ENCODE peak calls at places on chromosomes 3 and 15, in nine cellular contexts. One of them, this sample, is unnamed.

GRCh38 chr15:98738689-98739411 is 90.5 kb downstream of the IGF1R start:
- DNase-seq in stomach: no peak
- DNase-seq in KG1: no peak
- DNase-seq in mucosa of gallbladder: no peak
- DNase-seq in coronary artery: no peak
- DNase-seq in brain microvascular endothelial cell: no peak
- DNase-seq in NCI-H2081: no peak
- DNase-seq in T-helper 2 cell: no peak
- DNase-seq in NCI-H1092: no peak
- DNase-seq in this sample: no peak

GRCh38 chr3:85760342-85760741 is 801.6 kb downstream of the CADM2 start:
- DNase-seq in KG1: no peak
- DNase-seq in coronary artery: no peak
- DNase-seq in stomach: no peak
- DNase-seq in NCI-H1092: no peak
- DNase-seq in mucosa of gallbladder: no peak
- DNase-seq in brain microvascular endothelial cell: no peak
- DNase-seq in T-helper 2 cell: no peak
- DNase-seq in NCI-H2081: no peak
- DNase-seq in this sample: no peak

GRCh38 chr3:94036909-94037507 is 8.6 kb upstream of the STX19 start:
- DNase-seq in T-helper 2 cell: no peak
- DNase-seq in mucosa of gallbladder: no peak
- DNase-seq in coronary artery: no peak
- DNase-seq in NCI-H1092: no peak
- DNase-seq in brain microvascular endothelial cell: peak
- DNase-seq in stomach: no peak
- DNase-seq in NCI-H2081: peak
- DNase-seq in KG1: no peak
- DNase-seq in this sample: peak

GRCh38 chr3:43365601-43366305 is 79.4 kb downstream of the SNRK start:
- DNase-seq in KG1: no peak
- DNase-seq in T-helper 2 cell: no peak
- DNase-seq in stomach: no peak
- DNase-seq in brain microvascular endothelial cell: no peak
- DNase-seq in coronary artery: no peak
- DNase-seq in NCI-H2081: no peak
- DNase-seq in NCI-H1092: no peak
- DNase-seq in mucosa of gallbladder: no peak
- DNase-seq in this sample: no peak

GRCh38 chr15:72319360-72319984 is 485 bp downstream of the CELF6 start:
- DNase-seq in stomach: peak
- DNase-seq in NCI-H2081: no peak
- DNase-seq in NCI-H1092: no peak
- DNase-seq in coronary artery: no peak
- DNase-seq in T-helper 2 cell: peak
- DNase-seq in mucosa of gallbladder: peak
- DNase-seq in brain microvascular endothelial cell: peak
- DNase-seq in KG1: no peak
- DNase-seq in this sample: peak

GRCh38 chr3:38545396-38545949 is 49.3 kb downstream of the EXOG start:
- DNase-seq in coronary artery: no peak
- DNase-seq in KG1: no peak
- DNase-seq in NCI-H1092: no peak
- DNase-seq in mucosa of gallbladder: no peak
- DNase-seq in T-helper 2 cell: no peak
- DNase-seq in NCI-H2081: no peak
- DNase-seq in brain microvascular endothelial cell: no peak
- DNase-seq in stomach: no peak
- DNase-seq in this sample: no peak

GRCh38 chr15:25670025-25670554 is 193.0 kb downstream of the ATP10A start:
- DNase-seq in T-helper 2 cell: no peak
- DNase-seq in stomach: no peak
- DNase-seq in NCI-H2081: peak
- DNase-seq in brain microvascular endothelial cell: peak
- DNase-seq in KG1: no peak
- DNase-seq in NCI-H1092: peak
- DNase-seq in mucosa of gallbladder: peak
- DNase-seq in coronary artery: peak
- DNase-seq in this sample: peak

GRCh38 chr15:63501256-63502089 is 2.9 kb upstream of the USP3 start:
- DNase-seq in T-helper 2 cell: peak
- DNase-seq in NCI-H2081: no peak
- DNase-seq in mucosa of gallbladder: peak
- DNase-seq in coronary artery: peak
- DNase-seq in NCI-H1092: peak
- DNase-seq in stomach: peak
- DNase-seq in brain microvascular endothelial cell: peak
- DNase-seq in KG1: no peak
- DNase-seq in this sample: peak

GRCh38 chr3:56556908-56557814 is at the start of gene CCDC66:
- DNase-seq in coronary artery: peak
- DNase-seq in NCI-H2081: peak
- DNase-seq in brain microvascular endothelial cell: peak
- DNase-seq in T-helper 2 cell: peak
- DNase-seq in mucosa of gallbladder: peak
- DNase-seq in NCI-H1092: peak
- DNase-seq in stomach: peak
- DNase-seq in KG1: peak
- DNase-seq in this sample: peak

GRCh38 chr15:33425149-33425548 is 114.4 kb downstream of the RYR3 start:
- DNase-seq in NCI-H1092: no peak
- DNase-seq in KG1: no peak
- DNase-seq in NCI-H2081: no peak
- DNase-seq in T-helper 2 cell: no peak
- DNase-seq in coronary artery: no peak
- DNase-seq in stomach: no peak
- DNase-seq in brain microvascular endothelial cell: no peak
- DNase-seq in mucosa of gallbladder: no peak
- DNase-seq in this sample: peak

GRCh38 chr3:47868306-47868705 is 65.4 kb downstream of the DHX30 start:
- DNase-seq in NCI-H1092: no peak
- DNase-seq in coronary artery: peak
- DNase-seq in stomach: peak
- DNase-seq in brain microvascular endothelial cell: no peak
- DNase-seq in T-helper 2 cell: no peak
- DNase-seq in NCI-H2081: no peak
- DNase-seq in KG1: no peak
- DNase-seq in mucosa of gallbladder: no peak
- DNase-seq in this sample: no peak

GRCh38 chr3:122789585-122790273 is 3.9 kb downstream of the HSPBAP1 start:
- DNase-seq in T-helper 2 cell: no peak
- DNase-seq in stomach: no peak
- DNase-seq in brain microvascular endothelial cell: no peak
- DNase-seq in NCI-H2081: no peak
- DNase-seq in NCI-H1092: no peak
- DNase-seq in KG1: no peak
- DNase-seq in coronary artery: no peak
- DNase-seq in mucosa of gallbladder: no peak
- DNase-seq in this sample: no peak

GRCh38 chr3:27095588-27096222 is 273.5 kb downstream of the NEK10 start:
- DNase-seq in mucosa of gallbladder: no peak
- DNase-seq in NCI-H1092: no peak
- DNase-seq in KG1: peak
- DNase-seq in T-helper 2 cell: no peak
- DNase-seq in brain microvascular endothelial cell: no peak
- DNase-seq in stomach: no peak
- DNase-seq in coronary artery: no peak
- DNase-seq in NCI-H2081: no peak
- DNase-seq in this sample: no peak

GRCh38 chr15:99361541-99362185 is 110.4 kb downstream of the LRRC28 start:
- DNase-seq in coronary artery: no peak
- DNase-seq in KG1: no peak
- DNase-seq in T-helper 2 cell: no peak
- DNase-seq in NCI-H2081: no peak
- DNase-seq in mucosa of gallbladder: no peak
- DNase-seq in NCI-H1092: no peak
- DNase-seq in stomach: no peak
- DNase-seq in brain microvascular endothelial cell: peak
- DNase-seq in this sample: peak

GRCh38 chr3:141074529-141074928 is 23.4 kb downstream of the SPSB4 start:
- DNase-seq in NCI-H2081: no peak
- DNase-seq in stomach: no peak
- DNase-seq in brain microvascular endothelial cell: no peak
- DNase-seq in mucosa of gallbladder: no peak
- DNase-seq in coronary artery: no peak
- DNase-seq in NCI-H1092: no peak
- DNase-seq in KG1: no peak
- DNase-seq in T-helper 2 cell: no peak
- DNase-seq in this sample: no peak

GRCh38 chr15:67010898-67011619 is 54.3 kb upstream of the SMAD3 start:
- DNase-seq in KG1: no peak
- DNase-seq in coronary artery: no peak
- DNase-seq in T-helper 2 cell: no peak
- DNase-seq in NCI-H1092: no peak
- DNase-seq in mucosa of gallbladder: no peak
- DNase-seq in brain microvascular endothelial cell: peak
- DNase-seq in stomach: no peak
- DNase-seq in NCI-H2081: no peak
- DNase-seq in this sample: peak

GRCh38 chr3:171351676-171352075 is 108.5 kb downstream of the TNIK start:
- DNase-seq in KG1: no peak
- DNase-seq in coronary artery: no peak
- DNase-seq in mucosa of gallbladder: no peak
- DNase-seq in T-helper 2 cell: no peak
- DNase-seq in NCI-H2081: no peak
- DNase-seq in stomach: no peak
- DNase-seq in brain microvascular endothelial cell: peak
- DNase-seq in NCI-H1092: no peak
- DNase-seq in this sample: peak

GRCh38 chr3:128784228-128784627 is 58.2 kb downstream of the RAB7A start:
- DNase-seq in KG1: no peak
- DNase-seq in coronary artery: no peak
- DNase-seq in mucosa of gallbladder: no peak
- DNase-seq in T-helper 2 cell: peak
- DNase-seq in stomach: no peak
- DNase-seq in NCI-H1092: no peak
- DNase-seq in brain microvascular endothelial cell: no peak
- DNase-seq in NCI-H2081: no peak
- DNase-seq in this sample: no peak

GRCh38 chr3:71891483-71891882 is 106.5 kb upstream of the PROK2 start:
- DNase-seq in T-helper 2 cell: no peak
- DNase-seq in KG1: no peak
- DNase-seq in mucosa of gallbladder: no peak
- DNase-seq in NCI-H2081: no peak
- DNase-seq in brain microvascular endothelial cell: no peak
- DNase-seq in stomach: no peak
- DNase-seq in NCI-H1092: no peak
- DNase-seq in coronary artery: no peak
- DNase-seq in this sample: no peak

GRCh38 chr15:85973584-85974347 is 105.9 kb upstream of the AGBL1 start:
- DNase-seq in T-helper 2 cell: no peak
- DNase-seq in mucosa of gallbladder: no peak
- DNase-seq in coronary artery: no peak
- DNase-seq in NCI-H2081: no peak
- DNase-seq in brain microvascular endothelial cell: no peak
- DNase-seq in KG1: no peak
- DNase-seq in stomach: no peak
- DNase-seq in NCI-H1092: no peak
- DNase-seq in this sample: no peak

GRCh38 chr3:172106989-172107388 is 67.6 kb downstream of the FNDC3B start:
- DNase-seq in brain microvascular endothelial cell: no peak
- DNase-seq in T-helper 2 cell: peak
- DNase-seq in KG1: peak
- DNase-seq in mucosa of gallbladder: peak
- DNase-seq in coronary artery: no peak
- DNase-seq in stomach: peak
- DNase-seq in NCI-H1092: no peak
- DNase-seq in NCI-H2081: no peak
- DNase-seq in this sample: no peak

GRCh38 chr3:150265305-150265704 is 142.8 kb upstream of the TSC22D2 start:
- DNase-seq in NCI-H2081: no peak
- DNase-seq in brain microvascular endothelial cell: no peak
- DNase-seq in stomach: no peak
- DNase-seq in NCI-H1092: no peak
- DNase-seq in KG1: no peak
- DNase-seq in T-helper 2 cell: no peak
- DNase-seq in coronary artery: no peak
- DNase-seq in mucosa of gallbladder: no peak
- DNase-seq in this sample: no peak

GRCh38 chr15:62962101-62962995 is 80.2 kb upstream of the TPM1 start:
- DNase-seq in NCI-H1092: no peak
- DNase-seq in stomach: no peak
- DNase-seq in brain microvascular endothelial cell: no peak
- DNase-seq in KG1: no peak
- DNase-seq in NCI-H2081: no peak
- DNase-seq in mucosa of gallbladder: no peak
- DNase-seq in coronary artery: no peak
- DNase-seq in T-helper 2 cell: no peak
- DNase-seq in this sample: no peak

GRCh38 chr3:197465996-197466549 is 89.7 kb downstream of the BDH1 start:
- DNase-seq in KG1: no peak
- DNase-seq in T-helper 2 cell: no peak
- DNase-seq in stomach: peak
- DNase-seq in NCI-H1092: no peak
- DNase-seq in mucosa of gallbladder: no peak
- DNase-seq in NCI-H2081: no peak
- DNase-seq in coronary artery: no peak
- DNase-seq in brain microvascular endothelial cell: peak
- DNase-seq in this sample: peak

GRCh38 chr15:39472661-39473657 is 107.9 kb upstream of the THBS1 start:
- DNase-seq in stomach: peak
- DNase-seq in T-helper 2 cell: no peak
- DNase-seq in KG1: no peak
- DNase-seq in NCI-H2081: no peak
- DNase-seq in NCI-H1092: no peak
- DNase-seq in coronary artery: peak
- DNase-seq in mucosa of gallbladder: peak
- DNase-seq in brain microvascular endothelial cell: peak
- DNase-seq in this sample: peak

GRCh38 chr3:41164776-41165175 is 34.5 kb upstream of the CTNNB1 start:
- DNase-seq in T-helper 2 cell: no peak
- DNase-seq in coronary artery: peak
- DNase-seq in NCI-H2081: no peak
- DNase-seq in NCI-H1092: no peak
- DNase-seq in brain microvascular endothelial cell: no peak
- DNase-seq in stomach: no peak
- DNase-seq in mucosa of gallbladder: no peak
- DNase-seq in KG1: no peak
- DNase-seq in this sample: no peak

GRCh38 chr3:65436580-65436979 is 602.1 kb downstream of the MAGI1 start:
- DNase-seq in NCI-H2081: peak
- DNase-seq in stomach: no peak
- DNase-seq in NCI-H1092: no peak
- DNase-seq in brain microvascular endothelial cell: no peak
- DNase-seq in mucosa of gallbladder: no peak
- DNase-seq in KG1: no peak
- DNase-seq in coronary artery: no peak
- DNase-seq in T-helper 2 cell: no peak
- DNase-seq in this sample: no peak

GRCh38 chr15:60760646-60761504 is 281.9 kb upstream of the ICE2 start:
- DNase-seq in NCI-H2081: no peak
- DNase-seq in T-helper 2 cell: no peak
- DNase-seq in KG1: no peak
- DNase-seq in coronary artery: no peak
- DNase-seq in mucosa of gallbladder: no peak
- DNase-seq in NCI-H1092: no peak
- DNase-seq in brain microvascular endothelial cell: peak
- DNase-seq in stomach: no peak
- DNase-seq in this sample: peak

GRCh38 chr3:30919600-30919999 is 25.1 kb upstream of the GADL1 start:
- DNase-seq in NCI-H1092: no peak
- DNase-seq in KG1: no peak
- DNase-seq in brain microvascular endothelial cell: no peak
- DNase-seq in mucosa of gallbladder: no peak
- DNase-seq in T-helper 2 cell: no peak
- DNase-seq in NCI-H2081: no peak
- DNase-seq in stomach: no peak
- DNase-seq in coronary artery: no peak
- DNase-seq in this sample: no peak

GRCh38 chr3:126983653-126984390 is 907 bp downstream of the PLXNA1 start:
- DNase-seq in T-helper 2 cell: peak
- DNase-seq in KG1: no peak
- DNase-seq in NCI-H2081: no peak
- DNase-seq in NCI-H1092: peak
- DNase-seq in mucosa of gallbladder: no peak
- DNase-seq in coronary artery: no peak
- DNase-seq in stomach: no peak
- DNase-seq in brain microvascular endothelial cell: no peak
- DNase-seq in this sample: no peak

GRCh38 chr3:11651477-11651876 is 7.8 kb upstream of the VGLL4 start:
- DNase-seq in T-helper 2 cell: no peak
- DNase-seq in mucosa of gallbladder: no peak
- DNase-seq in coronary artery: no peak
- DNase-seq in brain microvascular endothelial cell: no peak
- DNase-seq in KG1: no peak
- DNase-seq in NCI-H2081: no peak
- DNase-seq in NCI-H1092: no peak
- DNase-seq in stomach: no peak
- DNase-seq in this sample: no peak

This sample was measured in HFFc6.